ENCODE peak calls at places on chromosomes 1 and 21, in ten cellular contexts. One of them, this sample, is unnamed.
A peak's percentile ranks its signal among the peaks of the same experiment; 100 is the strongest.

GRCh38 chr21:45539796-45540600 is 2.2 kb downstream of the SLC19A1 start:
- DNase-seq in CD8-positive, alpha-beta T cell: no peak
- DNase-seq in effector memory CD4-positive, alpha-beta T cell: no peak
- DNase-seq in psoas muscle: peak; percentile 19
- DNase-seq in OCI-LY7: no peak
- DNase-seq in tibial artery: peak; percentile 62
- DNase-seq in MM.1S: no peak
- DNase-seq in RWPE2: peak; percentile 51
- DNase-seq in left ventricle myocardium inferior: peak; percentile 10
- DNase-seq in A549: no peak
- DNase-seq in this sample: peak; percentile 6

GRCh38 chr21:32307706-32308105 is 9.1 kb downstream of the MRAP start:
- DNase-seq in CD8-positive, alpha-beta T cell: no peak
- DNase-seq in effector memory CD4-positive, alpha-beta T cell: no peak
- DNase-seq in psoas muscle: no peak
- DNase-seq in OCI-LY7: no peak
- DNase-seq in tibial artery: no peak
- DNase-seq in MM.1S: no peak
- DNase-seq in RWPE2: no peak
- DNase-seq in left ventricle myocardium inferior: no peak
- DNase-seq in A549: no peak
- DNase-seq in this sample: no peak

GRCh38 chr21:15080504-15080903 is 15.7 kb upstream of the NRIP1 start:
- DNase-seq in CD8-positive, alpha-beta T cell: no peak
- DNase-seq in effector memory CD4-positive, alpha-beta T cell: no peak
- DNase-seq in psoas muscle: no peak
- DNase-seq in OCI-LY7: no peak
- DNase-seq in tibial artery: no peak
- DNase-seq in MM.1S: no peak
- DNase-seq in RWPE2: no peak
- DNase-seq in left ventricle myocardium inferior: no peak
- DNase-seq in A549: no peak
- DNase-seq in this sample: no peak

GRCh38 chr1:219567341-219567947 is 45.5 kb downstream of the ZC3H11B start:
- DNase-seq in CD8-positive, alpha-beta T cell: no peak
- DNase-seq in effector memory CD4-positive, alpha-beta T cell: no peak
- DNase-seq in psoas muscle: no peak
- DNase-seq in OCI-LY7: peak; percentile 4
- DNase-seq in tibial artery: no peak
- DNase-seq in MM.1S: peak; percentile 32
- DNase-seq in RWPE2: no peak
- DNase-seq in left ventricle myocardium inferior: no peak
- DNase-seq in A549: no peak
- DNase-seq in this sample: no peak

GRCh38 chr1:205534444-205534985 is 30.0 kb downstream of the CDK18 start:
- DNase-seq in CD8-positive, alpha-beta T cell: no peak
- DNase-seq in effector memory CD4-positive, alpha-beta T cell: no peak
- DNase-seq in psoas muscle: peak; percentile 32
- DNase-seq in OCI-LY7: no peak
- DNase-seq in tibial artery: peak; percentile 53
- DNase-seq in MM.1S: no peak
- DNase-seq in RWPE2: no peak
- DNase-seq in left ventricle myocardium inferior: no peak
- DNase-seq in A549: no peak
- DNase-seq in this sample: no peak

GRCh38 chr1:33043267-33044090 is 6.8 kb upstream of the AK2 start:
- DNase-seq in CD8-positive, alpha-beta T cell: no peak
- DNase-seq in effector memory CD4-positive, alpha-beta T cell: no peak
- DNase-seq in psoas muscle: no peak
- DNase-seq in OCI-LY7: no peak
- DNase-seq in tibial artery: no peak
- DNase-seq in MM.1S: no peak
- DNase-seq in RWPE2: no peak
- DNase-seq in left ventricle myocardium inferior: no peak
- DNase-seq in A549: no peak
- DNase-seq in this sample: no peak

GRCh38 chr1:25505706-25506385 is 37.6 kb upstream of the LDLRAP1 start:
- DNase-seq in CD8-positive, alpha-beta T cell: no peak
- DNase-seq in effector memory CD4-positive, alpha-beta T cell: no peak
- DNase-seq in psoas muscle: no peak
- DNase-seq in OCI-LY7: no peak
- DNase-seq in tibial artery: no peak
- DNase-seq in MM.1S: no peak
- DNase-seq in RWPE2: peak; percentile 13
- DNase-seq in left ventricle myocardium inferior: no peak
- DNase-seq in A549: no peak
- DNase-seq in this sample: no peak

GRCh38 chr1:109598655-109599054 is 20.8 kb downstream of the GNAT2 start:
- DNase-seq in CD8-positive, alpha-beta T cell: no peak
- DNase-seq in effector memory CD4-positive, alpha-beta T cell: no peak
- DNase-seq in psoas muscle: no peak
- DNase-seq in OCI-LY7: no peak
- DNase-seq in tibial artery: no peak
- DNase-seq in MM.1S: no peak
- DNase-seq in RWPE2: no peak
- DNase-seq in left ventricle myocardium inferior: no peak
- DNase-seq in A549: no peak
- DNase-seq in this sample: no peak

GRCh38 chr1:53091841-53092645 is 30.0 kb downstream of the PODN start:
- DNase-seq in CD8-positive, alpha-beta T cell: no peak
- DNase-seq in effector memory CD4-positive, alpha-beta T cell: no peak
- DNase-seq in psoas muscle: no peak
- DNase-seq in OCI-LY7: no peak
- DNase-seq in tibial artery: no peak
- DNase-seq in MM.1S: no peak
- DNase-seq in RWPE2: no peak
- DNase-seq in left ventricle myocardium inferior: peak; percentile 80
- DNase-seq in A549: no peak
- DNase-seq in this sample: no peak

GRCh38 chr1:151165281-151165737 is 393 bp downstream of the LYSMD1 start:
- DNase-seq in CD8-positive, alpha-beta T cell: no peak
- DNase-seq in effector memory CD4-positive, alpha-beta T cell: no peak
- DNase-seq in psoas muscle: peak; percentile 79
- DNase-seq in OCI-LY7: no peak
- DNase-seq in tibial artery: no peak
- DNase-seq in MM.1S: no peak
- DNase-seq in RWPE2: no peak
- DNase-seq in left ventricle myocardium inferior: peak; percentile 57
- DNase-seq in A549: peak; percentile 44
- DNase-seq in this sample: peak; percentile 51

GRCh38 chr1:224700915-224701531 is 84.9 kb downstream of the CNIH3 start:
- DNase-seq in CD8-positive, alpha-beta T cell: no peak
- DNase-seq in effector memory CD4-positive, alpha-beta T cell: no peak
- DNase-seq in psoas muscle: no peak
- DNase-seq in OCI-LY7: peak; percentile 68
- DNase-seq in tibial artery: no peak
- DNase-seq in MM.1S: peak; percentile 18
- DNase-seq in RWPE2: no peak
- DNase-seq in left ventricle myocardium inferior: no peak
- DNase-seq in A549: peak; percentile 17
- DNase-seq in this sample: no peak

GRCh38 chr1:98919652-98920051 is 85.0 kb downstream of the PLPPR5 start:
- DNase-seq in CD8-positive, alpha-beta T cell: no peak
- DNase-seq in effector memory CD4-positive, alpha-beta T cell: no peak
- DNase-seq in psoas muscle: no peak
- DNase-seq in OCI-LY7: no peak
- DNase-seq in tibial artery: no peak
- DNase-seq in MM.1S: no peak
- DNase-seq in RWPE2: no peak
- DNase-seq in left ventricle myocardium inferior: no peak
- DNase-seq in A549: no peak
- DNase-seq in this sample: no peak
- H3K4me1 ChIP-seq in CD8-positive, alpha-beta T cell: no peaks in the 10 kb centered on the region
- H3K4me1 ChIP-seq in effector memory CD4-positive, alpha-beta T cell: no peaks in the 10 kb centered on the region
- H3K4me1 ChIP-seq in psoas muscle: no peaks in the 10 kb centered on the region
- H3K4me1 ChIP-seq in OCI-LY7: no peaks in the 10 kb centered on the region
- H3K4me1 ChIP-seq in tibial artery: no peaks in the 10 kb centered on the region
- H3K4me1 ChIP-seq in MM.1S: no peaks in the 10 kb centered on the region
- H3K4me1 ChIP-seq in RWPE2: peaks cover 39% of the 10 kb centered on the region
- H3K4me1 ChIP-seq in left ventricle myocardium inferior: no peaks in the 10 kb centered on the region
- H3K4me1 ChIP-seq in A549: no peaks in the 10 kb centered on the region
- H3K4me1 ChIP-seq in this sample: no peaks in the 10 kb centered on the region

DNA sequence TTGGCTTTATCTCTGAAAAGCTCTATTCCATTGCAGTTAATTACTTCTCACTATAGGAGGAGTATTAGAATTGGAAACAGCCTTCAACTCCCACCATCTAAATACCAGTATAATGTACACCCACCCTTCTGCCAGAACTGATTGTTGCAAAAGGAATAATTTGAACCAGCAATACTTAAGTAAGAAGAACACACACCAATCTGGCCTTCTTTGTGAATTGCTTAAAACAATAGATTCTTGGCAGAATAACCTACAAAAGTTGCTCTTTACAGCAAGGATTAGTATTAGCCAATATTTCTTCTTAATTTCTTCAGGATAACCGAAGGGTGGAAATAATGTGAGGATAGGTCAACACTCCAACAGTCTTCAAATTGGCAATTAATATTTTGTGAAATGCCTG is 54.9 kb upstream of the ADAMTS5 start:
- DNase-seq in CD8-positive, alpha-beta T cell: no peak
- DNase-seq in effector memory CD4-positive, alpha-beta T cell: no peak
- DNase-seq in psoas muscle: no peak
- DNase-seq in OCI-LY7: no peak
- DNase-seq in tibial artery: no peak
- DNase-seq in MM.1S: no peak
- DNase-seq in RWPE2: no peak
- DNase-seq in left ventricle myocardium inferior: no peak
- DNase-seq in A549: no peak
- DNase-seq in this sample: no peak
- H3K4me1 ChIP-seq in CD8-positive, alpha-beta T cell: no peaks in the 10 kb centered on the region
- H3K4me1 ChIP-seq in effector memory CD4-positive, alpha-beta T cell: no peaks in the 10 kb centered on the region
- H3K4me1 ChIP-seq in psoas muscle: no peaks in the 10 kb centered on the region
- H3K4me1 ChIP-seq in OCI-LY7: no peaks in the 10 kb centered on the region
- H3K4me1 ChIP-seq in tibial artery: peaks cover 16% of the 10 kb centered on the region
- H3K4me1 ChIP-seq in MM.1S: no peaks in the 10 kb centered on the region
- H3K4me1 ChIP-seq in RWPE2: no peaks in the 10 kb centered on the region
- H3K4me1 ChIP-seq in left ventricle myocardium inferior: peaks cover 7% of the 10 kb centered on the region
- H3K4me1 ChIP-seq in A549: no peaks in the 10 kb centered on the region
- H3K4me1 ChIP-seq in this sample: no peaks in the 10 kb centered on the region

DNA sequence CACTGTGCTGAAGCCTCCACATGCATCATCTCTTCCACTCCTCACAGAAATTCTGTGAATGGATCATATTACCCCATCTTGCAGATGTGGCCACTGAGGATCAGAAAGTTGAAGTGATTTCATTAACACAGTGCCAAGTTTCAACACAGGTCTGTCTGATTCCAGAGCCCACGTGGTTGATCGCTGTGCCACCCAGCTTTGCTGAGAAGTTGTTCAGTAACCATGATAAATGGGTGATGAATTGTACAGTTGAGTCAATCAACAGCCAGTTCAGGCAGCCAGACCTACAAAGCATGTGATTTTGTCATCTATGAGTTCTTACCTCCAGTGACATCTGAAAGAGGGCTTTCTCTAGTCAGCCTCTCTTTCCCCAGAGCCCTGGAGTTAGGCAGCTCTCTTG is 61.8 kb upstream of the GRHL3 start:
- DNase-seq in CD8-positive, alpha-beta T cell: no peak
- DNase-seq in effector memory CD4-positive, alpha-beta T cell: no peak
- DNase-seq in psoas muscle: no peak
- DNase-seq in OCI-LY7: no peak
- DNase-seq in tibial artery: no peak
- DNase-seq in MM.1S: no peak
- DNase-seq in RWPE2: no peak
- DNase-seq in left ventricle myocardium inferior: no peak
- DNase-seq in A549: no peak
- DNase-seq in this sample: no peak
- H3K4me1 ChIP-seq in CD8-positive, alpha-beta T cell: no peaks in the 10 kb centered on the region
- H3K4me1 ChIP-seq in effector memory CD4-positive, alpha-beta T cell: no peaks in the 10 kb centered on the region
- H3K4me1 ChIP-seq in psoas muscle: no peaks in the 10 kb centered on the region
- H3K4me1 ChIP-seq in OCI-LY7: no peaks in the 10 kb centered on the region
- H3K4me1 ChIP-seq in tibial artery: no peaks in the 10 kb centered on the region
- H3K4me1 ChIP-seq in MM.1S: peaks cover 14% of the 10 kb centered on the region
- H3K4me1 ChIP-seq in RWPE2: no peaks in the 10 kb centered on the region
- H3K4me1 ChIP-seq in left ventricle myocardium inferior: no peaks in the 10 kb centered on the region
- H3K4me1 ChIP-seq in A549: peaks cover 4% of the 10 kb centered on the region
- H3K4me1 ChIP-seq in this sample: no peaks in the 10 kb centered on the region

DNA sequence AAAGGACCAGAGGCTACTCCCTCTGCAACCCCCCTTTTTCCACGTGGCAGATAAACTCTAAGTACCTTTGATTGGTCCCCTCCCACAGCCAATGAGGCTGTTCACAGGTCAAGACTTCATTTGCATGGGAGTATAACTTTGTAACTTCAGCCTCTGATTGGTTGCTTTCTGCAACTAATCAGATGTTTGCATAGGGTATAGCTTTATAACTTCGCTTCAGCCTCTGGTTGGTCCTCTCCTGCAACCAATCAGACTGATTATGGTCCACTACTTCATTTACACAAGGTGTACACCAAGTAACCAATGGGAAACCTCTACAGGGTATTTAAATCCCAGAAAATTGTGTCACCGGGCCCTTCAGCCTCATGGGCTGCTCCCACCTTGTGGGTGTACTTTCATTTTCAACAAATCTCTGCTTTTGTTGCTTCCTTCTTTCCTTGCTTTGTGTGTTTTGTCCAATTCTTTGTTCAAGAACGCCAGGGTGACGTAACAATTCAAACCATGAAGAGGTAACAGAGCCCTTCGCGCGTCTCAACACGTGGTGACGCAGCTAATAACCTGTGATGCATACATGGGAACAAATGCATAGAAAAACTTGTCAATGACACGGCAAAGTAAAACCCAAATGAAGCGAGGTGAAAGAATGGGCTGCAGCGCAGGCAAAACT is 47.2 kb downstream of the VPS26C start:
- DNase-seq in CD8-positive, alpha-beta T cell: no peak
- DNase-seq in effector memory CD4-positive, alpha-beta T cell: no peak
- DNase-seq in psoas muscle: no peak
- DNase-seq in OCI-LY7: no peak
- DNase-seq in tibial artery: no peak
- DNase-seq in MM.1S: no peak
- DNase-seq in RWPE2: no peak
- DNase-seq in left ventricle myocardium inferior: no peak
- DNase-seq in A549: no peak
- DNase-seq in this sample: no peak
- H3K4me1 ChIP-seq in CD8-positive, alpha-beta T cell: peaks cover 29% of the 10 kb centered on the region
- H3K4me1 ChIP-seq in effector memory CD4-positive, alpha-beta T cell: peaks cover 7% of the 10 kb centered on the region
- H3K4me1 ChIP-seq in psoas muscle: peaks cover 8% of the 10 kb centered on the region
- H3K4me1 ChIP-seq in OCI-LY7: peaks cover 16% of the 10 kb centered on the region
- H3K4me1 ChIP-seq in tibial artery: peaks cover 7% of the 10 kb centered on the region
- H3K4me1 ChIP-seq in MM.1S: peaks cover 12% of the 10 kb centered on the region
- H3K4me1 ChIP-seq in RWPE2: peaks cover 4% of the 10 kb centered on the region
- H3K4me1 ChIP-seq in left ventricle myocardium inferior: peaks cover 19% of the 10 kb centered on the region
- H3K4me1 ChIP-seq in A549: peaks cover 5% of the 10 kb centered on the region
- H3K4me1 ChIP-seq in this sample: peaks cover 4% of the 10 kb centered on the region